ENCODE peak calls at places on chromosomes 7 and 10, in six cellular contexts. K is naive thymus-derived CD8-positive, alpha-beta T cell; Y is hypothalamus; W is stimulated activated CD4-positive, alpha-beta T cell treated with anti-CD3 and anti-CD28 coated beads, Interleukin-4, amount 100 ng/mL, for 48 hours; Z is body of pancreas; T is G401. F is an unnamed sample.

GRCh38 chr7:70673833-70674232 is 458.1 kb upstream of the GALNT17 start:
- DNase-seq in Y (no peak), W (no peak), K (no peak), Z (no peak), T (no peak), F (no peak)

GRCh38 chr10:88377510-88377909 is 205.6 kb downstream of the RNLS start:
- DNase-seq in Y (no peak), T (no peak), Z (no peak), K (no peak), W (no peak), F (no peak)

GRCh38 chr10:117094856-117095255 is 43.2 kb downstream of the VAX1 start:
- DNase-seq in Y (peak; percentile 37), Z (no peak), K (no peak), W (no peak), T (no peak), F (no peak)

GRCh38 chr10:100442548-100442947 is 20.3 kb upstream of the WNT8B start:
- DNase-seq in K (no peak), W (no peak), Z (no peak), Y (no peak), T (no peak), F (no peak)

GRCh38 chr7:151341357-151342101 is at the start of gene NUB1:
- DNase-seq in Y (peak; percentile 92), T (peak; percentile 92), Z (peak; percentile 95), W (peak; percentile 96), K (peak; percentile 93), F (peak; percentile 88)

GRCh38 chr10:14507156-14507555 is 176.4 kb upstream of the FRMD4A start:
- DNase-seq in Z (no peak), T (no peak), K (peak; percentile 77), Y (no peak), W (no peak), F (peak; percentile 17)

GRCh38 chr10:5948999-5949759 is 28.2 kb downstream of the IL15RA start:
- DNase-seq in Z (peak; percentile 48), W (no peak), T (peak; percentile 12), Y (peak; percentile 43), K (no peak), F (no peak)

GRCh38 chr10:118773041-118773440 is 18.3 kb upstream of the CACUL1 start:
- DNase-seq in T (no peak), W (no peak), K (no peak), Y (no peak), Z (no peak), F (no peak)

GRCh38 chr10:133458710-133459453 is 5.1 kb downstream of the SCART1 start:
- DNase-seq in T (peak; percentile 19), W (no peak), Z (no peak), Y (no peak), K (no peak), F (no peak)

GRCh38 chr7:21338728-21339164 is 89.1 kb upstream of the SP4 start:
- DNase-seq in W (peak; percentile 22), T (no peak), Y (no peak), K (no peak), Z (no peak), F (no peak)

GRCh38 chr7:132592238-132592946 is 16.1 kb upstream of the PLXNA4 start:
- DNase-seq in W (no peak), K (no peak), T (no peak), Y (no peak), Z (no peak), F (no peak)

GRCh38 chr10:9069136-9069535 is 1014.6 kb downstream of the GATA3 start:
- DNase-seq in W (no peak), K (no peak), Z (no peak), T (no peak), Y (no peak), F (no peak)

GRCh38 chr7:134420509-134421125 is 38.3 kb downstream of the AKR1B1 start:
- DNase-seq in W (no peak), Z (peak; percentile 69), Y (peak; percentile 61), K (no peak), T (peak; percentile 82), F (no peak)

GRCh38 chr10:34444223-34445183 is 370.6 kb downstream of the PARD3 start:
- DNase-seq in T (no peak), Z (no peak), K (no peak), W (no peak), Y (no peak), F (no peak)

GRCh38 chr7:2005746-2006145 is 227.0 kb downstream of the MAD1L1 start:
- DNase-seq in T (no peak), W (no peak), Y (no peak), Z (no peak), K (no peak), F (no peak)

F was measured in SHP77.